ENCODE peak calls at places on chromosomes 12 and 14, in eight cellular contexts. L is tibial nerve; P is IMR-90; H is foreskin keratinocyte; C is HL-60; D is CD4-positive, alpha-beta T cell; W is breast epithelium; F is tibial artery. A is an unnamed sample. For H3K27me3, the result is how much of the 10 kb centered on the place peaks cover.

GRCh38 chr12:121926874-121927706 is 8.7 kb downstream of the CFAP251 start:
- DNase-seq in L (no peak), P (no peak), D (no peak), H (no peak), C (no peak), F (no peak), W (no peak), A (no peak)

GRCh38 chr12:31499567-31499966 is 91.4 kb downstream of the DENND5B start:
- DNase-seq in F (no peak), D (no peak), C (no peak), W (no peak), L (no peak), P (no peak), H (no peak), A (no peak)

GRCh38 chr14:24366664-24367505 is 1.1 kb upstream of the NFATC4 start:
- DNase-seq in P (peak), C (no peak), F (peak), D (no peak), W (peak), L (peak), H (peak), A (peak)

GRCh38 chr12:29725587-29726320 is 58.0 kb downstream of the TMTC1 start:
- DNase-seq in F (peak), H (no peak), P (peak), D (no peak), C (no peak), L (peak), W (peak), A (peak)

GRCh38 chr12:67562513-67563287 is 85.8 kb upstream of the DYRK2 start:
- DNase-seq in C (no peak), D (no peak), F (no peak), H (no peak), W (no peak), L (no peak), P (no peak), A (no peak)

GRCh38 chr12:68106160-68106559 is 53.4 kb downstream of the IFNG start:
- DNase-seq in D (no peak), W (no peak), P (no peak), L (no peak), H (peak), C (no peak), F (no peak), A (no peak)

GRCh38 chr14:80634106-80634758 is 307.3 kb downstream of the CEP128 start:
- DNase-seq in C (no peak), W (no peak), F (no peak), H (peak), L (no peak), D (no peak), P (no peak), A (no peak)

GRCh38 chr12:4293942-4294505 is 20.5 kb downstream of the CCND2 start:
- DNase-seq in D (no peak), F (no peak), C (no peak), L (no peak), W (no peak), P (no peak), H (no peak), A (no peak)

GRCh38 chr14:75595211-75595610 is 16.8 kb downstream of the FLVCR2 start:
- DNase-seq in C (no peak), L (no peak), D (no peak), F (no peak), W (no peak), H (no peak), P (peak), A (no peak)

GRCh38 chr12:95857151-95857550 is 1.6 kb upstream of the SNRPF start:
- DNase-seq in P (no peak), F (no peak), L (no peak), D (no peak), C (no peak), H (no peak), W (no peak), A (no peak)

GRCh38 chr12:95857799-95858198 is 953 bp upstream of the SNRPF start:
- DNase-seq in H (no peak), C (no peak), L (no peak), P (no peak), D (no peak), W (no peak), F (no peak), A (no peak)

GRCh38 chr12:95859947-95860850 is 1.4 kb downstream of the SNRPF start:
- DNase-seq in P (no peak), L (no peak), F (no peak), C (peak), W (no peak), H (no peak), D (no peak), A (no peak)

GRCh38 chr12:95859344-95859816 is 628 bp downstream of the SNRPF start:
- DNase-seq in H (peak), L (no peak), D (no peak), P (peak), C (no peak), W (no peak), F (no peak), A (no peak)

DNA sequence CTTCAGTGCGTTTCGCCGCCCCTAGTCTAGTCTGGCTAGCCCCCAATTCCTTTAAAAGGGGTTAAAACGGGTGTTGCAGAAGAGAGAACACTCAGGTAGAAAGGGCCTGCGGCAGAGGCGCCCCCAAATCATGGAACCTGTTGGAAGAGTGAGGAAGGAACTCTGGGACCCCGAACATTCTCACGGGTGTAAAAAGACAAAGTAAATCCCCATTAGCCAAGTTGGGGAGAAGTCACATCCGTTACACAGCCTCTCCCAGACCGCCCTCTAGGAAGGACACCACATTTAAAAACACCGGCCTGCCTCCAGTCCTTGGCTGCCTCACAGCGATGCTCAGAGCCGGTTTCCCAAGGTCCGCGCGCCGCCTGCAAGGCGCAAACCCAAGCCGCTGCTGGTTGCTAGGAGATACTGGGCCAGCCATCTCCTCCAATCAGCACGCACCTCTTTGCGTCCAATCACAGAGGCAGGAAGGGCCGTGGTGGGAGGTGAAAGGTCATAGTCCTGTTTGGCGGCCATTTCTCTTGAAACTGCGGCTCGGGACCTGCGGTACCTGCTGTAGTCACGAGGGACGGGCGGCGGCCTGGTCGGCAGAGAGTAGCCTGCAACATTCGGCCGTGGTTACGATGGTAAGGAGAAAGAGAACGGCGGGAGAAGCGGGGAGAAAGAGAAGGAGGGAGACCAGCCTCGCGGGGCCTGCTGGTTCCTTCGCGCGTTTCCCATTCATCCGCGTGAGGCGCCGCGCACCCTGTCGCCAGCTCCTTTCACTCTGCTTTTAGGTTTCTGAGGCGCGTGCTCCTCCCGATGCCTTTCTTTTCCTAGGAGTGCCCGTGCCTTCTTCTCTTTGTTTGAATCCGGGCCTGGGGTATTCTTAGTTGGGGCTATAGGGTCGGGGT is at the start of gene SNRPF:
- DNase-seq in D (peak), F (peak), W (peak), L (peak), C (peak), H (peak), P (peak), A (peak)
- TF ChIP-seq CTCF in D (no peak), F (no peak), W (peak), L (peak), C (no peak), H (peak), P (no peak), A (peak)

GRCh38 chr14:92314182-92314581 is 8.8 kb upstream of the SLC24A4 start:
- DNase-seq in P (no peak), C (no peak), D (no peak), H (no peak), L (no peak), F (no peak), W (no peak), A (no peak)

GRCh38 chr14:92308676-92309075 is 14.3 kb upstream of the SLC24A4 start:
- DNase-seq in P (no peak), L (peak), W (no peak), D (no peak), C (no peak), F (no peak), H (no peak), A (no peak)

GRCh38 chr14:92309968-92310367 is 13.0 kb upstream of the SLC24A4 start:
- DNase-seq in F (no peak), P (no peak), D (no peak), L (no peak), W (no peak), H (no peak), C (no peak), A (no peak)

GRCh38 chr14:92315050-92315785 is 7.7 kb upstream of the SLC24A4 start:
- DNase-seq in F (no peak), P (no peak), L (no peak), C (no peak), D (no peak), H (no peak), W (no peak), A (no peak)

DNA sequence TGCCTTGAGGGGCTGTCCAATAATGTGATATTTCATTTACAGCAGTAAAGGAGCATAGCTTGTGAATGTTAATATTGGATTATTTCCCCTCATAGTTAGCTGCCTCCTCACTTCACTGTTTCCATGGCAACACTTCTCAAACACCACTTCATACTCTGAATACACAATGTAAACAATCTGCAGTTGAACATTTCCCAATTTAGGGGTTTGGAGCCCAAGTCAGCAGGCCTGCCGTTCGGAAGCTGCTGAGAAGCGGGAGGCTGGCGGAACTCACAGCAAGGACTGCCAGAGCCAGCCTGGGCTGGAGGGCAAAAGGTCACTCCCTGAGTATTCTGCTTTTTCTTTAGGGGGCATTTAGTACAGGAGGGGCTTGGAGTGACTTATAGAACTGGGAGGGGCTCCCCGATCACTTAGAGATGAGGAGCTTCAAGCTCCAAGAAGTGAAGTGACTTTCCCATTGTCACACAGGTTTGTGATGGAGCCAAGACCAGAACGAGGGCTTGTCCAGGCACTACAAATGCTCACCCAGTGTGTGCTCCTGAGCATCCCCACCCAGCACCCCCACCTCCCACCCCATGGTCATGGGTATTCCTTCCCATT is 12.1 kb upstream of the SLC24A4 start:
- DNase-seq in L (no peak), D (no peak), P (peak), H (no peak), W (no peak), F (no peak), C (no peak), A (no peak)
- H3K27me3 ChIP-seq in L (under half), D (under half), P (under half), H (under half), W (under half), F (under half), C (under half), A (under half)

GRCh38 chr12:124938606-124939427 is 24.4 kb upstream of the UBC start:
- DNase-seq in P (peak), W (peak), H (peak), F (peak), D (peak), C (no peak), L (peak), A (peak)
- TF ChIP-seq CTCF in P (peak), W (peak), H (peak), F (peak), D (peak), C (no peak), L (peak), A (peak)

GRCh38 chr12:94149781-94150482 is 1.6 kb downstream of the PLXNC1 start:
- DNase-seq in W (no peak), L (no peak), P (no peak), C (no peak), H (no peak), F (peak), D (no peak), A (peak)

GRCh38 chr12:94148841-94149780 is 734 bp downstream of the PLXNC1 start:
- DNase-seq in C (no peak), L (no peak), D (no peak), W (no peak), H (peak), P (peak), F (no peak), A (peak)

GRCh38 chr12:94150483-94151225 is 2.3 kb downstream of the PLXNC1 start:
- DNase-seq in W (no peak), F (no peak), P (no peak), D (no peak), H (no peak), L (no peak), C (no peak), A (no peak)

GRCh38 chr12:94152292-94153083 is 4.1 kb downstream of the PLXNC1 start:
- DNase-seq in D (no peak), F (no peak), P (no peak), L (no peak), W (no peak), C (no peak), H (no peak), A (no peak)

GRCh38 chr12:94151577-94151976 is 3.2 kb downstream of the PLXNC1 start:
- DNase-seq in P (no peak), D (no peak), H (no peak), W (no peak), F (no peak), C (no peak), L (no peak), A (no peak)
- H3K27me3 ChIP-seq in P (half or more), D (under half), H (half or more), W (under half), F (under half), C (under half), L (under half), A (under half)

GRCh38 chr14:73741386-73741875 is 27.2 kb upstream of the PNMA1 start:
- DNase-seq in H (peak), L (peak), F (peak), D (peak), W (no peak), P (peak), C (no peak), A (peak)
- TF ChIP-seq CTCF in H (no peak), L (no peak), F (no peak), D (no peak), W (no peak), P (peak), C (no peak), A (no peak)

GRCh38 chr12:27967551-27968054 is 4.9 kb downstream of the PTHLH start:
- DNase-seq in H (no peak), W (no peak), C (no peak), D (no peak), P (peak), L (no peak), F (no peak), A (no peak)
- H3K27me3 ChIP-seq in H (under half), W (under half), C (half or more), D (half or more), P (under half), L (under half), F (under half), A (half or more)

DNA sequence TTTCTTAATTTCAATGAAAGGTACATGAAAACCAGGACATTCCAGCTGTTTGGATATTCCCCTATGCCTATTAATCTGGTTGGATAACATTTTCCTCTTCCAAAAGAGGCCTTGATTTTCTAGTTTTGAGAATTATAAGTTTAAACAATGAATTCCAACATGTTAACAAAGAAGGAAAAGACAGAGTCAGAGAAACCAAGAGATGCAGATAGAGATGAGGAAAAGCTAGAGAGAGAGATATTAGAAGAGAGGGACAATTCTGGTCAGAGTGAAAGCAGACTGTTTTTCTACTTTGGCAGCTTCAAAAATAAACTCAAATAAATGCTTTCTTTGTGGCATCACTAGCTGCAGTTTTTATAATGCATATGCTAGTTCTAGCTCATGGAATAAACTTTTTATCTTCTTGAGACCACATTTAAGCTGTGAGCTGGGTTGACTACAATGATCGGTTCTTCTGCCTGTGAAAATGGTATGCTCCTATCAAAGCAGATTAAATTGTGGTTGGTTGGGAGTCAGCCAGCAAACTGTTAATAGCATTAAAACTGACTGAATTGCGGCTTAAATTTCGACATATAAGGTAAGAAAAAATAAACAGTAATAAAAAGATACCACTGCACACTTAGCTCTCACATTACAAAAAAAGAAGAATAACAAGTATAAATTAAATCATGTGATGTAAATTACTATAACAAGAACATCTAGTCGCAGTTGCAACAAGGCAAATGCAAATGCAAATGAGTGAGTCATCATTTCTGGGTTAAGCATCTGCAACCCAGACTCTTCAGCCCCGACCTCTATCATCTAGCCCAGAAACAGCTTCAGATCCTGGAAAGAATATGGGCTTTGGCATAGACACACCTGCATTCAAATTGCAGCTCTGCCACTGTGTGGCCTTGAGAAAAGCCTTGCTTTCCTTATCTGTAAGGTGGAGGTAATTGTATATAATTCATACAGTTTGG is 19.7 kb upstream of the DHRS7 start:
- DNase-seq in L (no peak), W (no peak), F (no peak), C (no peak), P (no peak), D (no peak), H (no peak), A (no peak)
- TF ChIP-seq CTCF in L (no peak), W (no peak), F (no peak), C (no peak), P (no peak), D (peak), H (no peak), A (peak)

GRCh38 chr12:52519826-52520662 is at the start of gene KRT5:
- DNase-seq in H (peak), F (no peak), W (peak), C (no peak), L (no peak), P (no peak), D (no peak), A (no peak)
- H3K27me3 ChIP-seq in H (under half), F (under half), W (under half), C (under half), L (under half), P (under half), D (under half), A (under half)

GRCh38 chr12:7667025-7667575 is 1.4 kb upstream of the APOBEC1 start:
- DNase-seq in D (no peak), L (no peak), P (no peak), F (no peak), W (no peak), H (peak), C (no peak), A (no peak)
- TF ChIP-seq CTCF in D (no peak), L (no peak), P (no peak), F (no peak), W (no peak), H (peak), C (no peak), A (no peak)

GRCh38 chr14:69561893-69562292 is 12.8 kb downstream of the CCDC177 start:
- DNase-seq in P (no peak), C (no peak), D (no peak), W (no peak), H (no peak), L (no peak), F (no peak), A (no peak)
- H3K27me3 ChIP-seq in P (half or more), C (under half), D (under half), W (under half), H (half or more), L (under half), F (under half), A (half or more)